ENCODE peak calls at places on chromosome 4, in six cellular contexts. X is tibial nerve; K is sciatic nerve; Z is CD4-positive, alpha-beta T cell; A is H7; H is cardiac fibroblast. N is an unnamed sample.
A peak's percentile ranks its signal among the peaks of the same experiment; 100 is the strongest.

GRCh38 chr4:1593458-1593857 is 90.7 kb downstream of the FAM53A start:
- DNase-seq in Z (no peak), A (peak; percentile 47), H (no peak), K (no peak), X (no peak), N (no peak)

GRCh38 chr4:119105605-119106004 is 30.0 kb upstream of the MYOZ2 start:
- DNase-seq in A (no peak), Z (no peak), H (peak; percentile 52), X (no peak), K (no peak), N (no peak)

GRCh38 chr4:186755550-186756519 is 32.2 kb upstream of the FAT1 start:
- DNase-seq in X (no peak), Z (no peak), A (no peak), K (no peak), H (no peak), N (no peak)

GRCh38 chr4:144499777-144500176 is 146.2 kb upstream of the HHIP start:
- DNase-seq in H (no peak), K (no peak), X (no peak), A (no peak), Z (no peak), N (no peak)

GRCh38 chr4:8289151-8289750 is 19.7 kb downstream of the HTRA3 start:
- DNase-seq in A (no peak), K (peak; percentile 46), X (no peak), Z (no peak), H (no peak), N (no peak)

GRCh38 chr4:107349266-107349665 is 313.2 kb upstream of the DKK2 start:
- DNase-seq in Z (no peak), H (no peak), A (no peak), K (no peak), X (no peak), N (no peak)

GRCh38 chr4:31557444-31557843 is 837.3 kb downstream of the PCDH7 start:
- DNase-seq in H (peak; percentile 39), Z (no peak), X (no peak), K (no peak), A (no peak), N (no peak)

GRCh38 chr4:9923195-9923812 is 98.0 kb downstream of the SLC2A9 start:
- DNase-seq in H (no peak), K (no peak), X (no peak), Z (no peak), A (no peak), N (no peak)

GRCh38 chr4:183852910-183853555 is 52.1 kb upstream of the STOX2 start:
- DNase-seq in A (no peak), H (no peak), X (no peak), Z (no peak), K (no peak), N (no peak)

GRCh38 chr4:55931833-55932232 is 16.9 kb upstream of the CEP135 start:
- DNase-seq in Z (no peak), H (peak; percentile 18), X (no peak), A (no peak), K (no peak), N (no peak)

GRCh38 chr4:33477715-33478114 is 2757.5 kb downstream of the PCDH7 start:
- DNase-seq in A (no peak), Z (no peak), H (no peak), K (no peak), X (no peak), N (no peak)

GRCh38 chr4:124483043-124483906 is 229.3 kb downstream of the ANKRD50 start:
- DNase-seq in X (no peak), K (no peak), H (peak; percentile 22), A (peak; percentile 13), Z (no peak), N (no peak)

GRCh38 chr4:28092610-28093009 is 1232.0 kb downstream of the STIM2 start:
- DNase-seq in K (no peak), A (no peak), H (peak; percentile 5), Z (no peak), X (no peak), N (no peak)

GRCh38 chr4:184090571-184090970 is 127.1 kb downstream of the ENPP6 start:
- DNase-seq in Z (no peak), A (no peak), X (no peak), K (no peak), H (no peak), N (no peak)

GRCh38 chr4:32488690-32489089 is 1768.5 kb downstream of the PCDH7 start:
- DNase-seq in A (no peak), Z (no peak), X (no peak), K (no peak), H (peak; percentile 41), N (no peak)